ENCODE peak calls at places on chromosomes 5 and 9, in six cellular contexts. H, C, U, K, B and O are unnamed samples.

GRCh38 chr9:121700165-121700830 is 48.9 kb downstream of the DAB2IP start:
- DNase-seq in U (peak), H (peak), B (peak), C (peak), K (peak), O (peak)

GRCh38 chr5:177128551-177128976 is 5.0 kb upstream of the NSD1 start:
- DNase-seq in C (no peak), H (peak), B (no peak), K (peak), U (no peak), O (no peak)

GRCh38 chr5:158976035-158976434 is 123.7 kb downstream of the EBF1 start:
- DNase-seq in C (no peak), B (no peak), H (no peak), U (no peak), K (peak), O (peak)

GRCh38 chr5:84036842-84037241 is 316.2 kb upstream of the HAPLN1 start:
- DNase-seq in U (no peak), H (no peak), C (no peak), K (no peak), B (no peak), O (no peak)

GRCh38 chr5:11258001-11258400 is 497.0 kb upstream of the DAP start:
- DNase-seq in C (no peak), U (no peak), B (no peak), K (no peak), H (no peak), O (no peak)

GRCh38 chr5:20972419-20972925 is 984.5 kb upstream of the CDH18 start:
- DNase-seq in U (no peak), C (peak), H (no peak), K (peak), B (no peak), O (no peak)

GRCh38 chr5:127029513-127030258 is 672 bp downstream of the MARCHF3 start:
- DNase-seq in H (peak), C (peak), K (peak), B (peak), U (peak), O (peak)

GRCh38 chr9:70043689-70044449 is at the start of gene MAMDC2:
- DNase-seq in U (peak), C (peak), H (no peak), B (peak), K (peak), O (peak)

GRCh38 chr9:99294850-99295461 is 72.9 kb downstream of the SEC61B start:
- DNase-seq in C (no peak), B (no peak), U (no peak), K (no peak), H (no peak), O (peak)

GRCh38 chr5:142283304-142283703 is 41.5 kb downstream of the SPRY4 start:
- DNase-seq in H (no peak), U (no peak), B (no peak), K (peak), C (no peak), O (no peak)

GRCh38 chr9:79656127-79656526 is 84.4 kb downstream of the TLE4 start:
- DNase-seq in H (no peak), U (no peak), C (no peak), K (no peak), B (no peak), O (no peak)

GRCh38 chr5:80998590-80998979 is 38.4 kb downstream of the RASGRF2 start:
- DNase-seq in U (no peak), H (no peak), C (no peak), B (no peak), K (no peak), O (peak)

GRCh38 chr5:52893105-52893504 is 96.0 kb upstream of the ITGA2 start:
- DNase-seq in K (peak), U (no peak), B (no peak), H (no peak), C (no peak), O (peak)

GRCh38 chr9:133115604-133116345 is 5.3 kb downstream of the RALGDS start:
- DNase-seq in K (no peak), H (peak), B (no peak), C (no peak), U (no peak), O (no peak)

GRCh38 chr9:116933251-116933650 is 246.1 kb downstream of the TRIM32 start:
- DNase-seq in C (no peak), K (peak), U (no peak), B (no peak), H (no peak), O (no peak)

GRCh38 chr9:93064392-93065124 is 6.1 kb downstream of the SUSD3 start:
- DNase-seq in U (no peak), K (no peak), B (peak), C (no peak), H (peak), O (no peak)

GRCh38 chr5:156896545-156896944 is 46.5 kb downstream of the PPP1R2B start:
- DNase-seq in B (no peak), H (no peak), U (no peak), K (peak), C (no peak), O (no peak)

GRCh38 chr5:502325-503079 is 21.7 kb downstream of the SLC9A3 start:
- DNase-seq in C (no peak), H (no peak), K (no peak), U (no peak), B (no peak), O (no peak)

GRCh38 chr5:61159841-61160240 is 2.4 kb downstream of the SMIM15 start:
- DNase-seq in B (no peak), H (no peak), K (no peak), U (no peak), C (no peak), O (no peak)

GRCh38 chr9:10232352-10232930 is 380.4 kb downstream of the PTPRD start:
- DNase-seq in H (no peak), U (no peak), C (peak), K (peak), B (no peak), O (peak)

GRCh38 chr9:91207889-91208651 is 153.6 kb downstream of the AUH start:
- DNase-seq in H (peak), B (no peak), U (no peak), K (peak), C (no peak), O (peak)

GRCh38 chr9:92483896-92484545 is 1.7 kb upstream of the ASPN start:
- DNase-seq in C (no peak), B (no peak), K (peak), H (no peak), U (no peak), O (peak)

DNA sequence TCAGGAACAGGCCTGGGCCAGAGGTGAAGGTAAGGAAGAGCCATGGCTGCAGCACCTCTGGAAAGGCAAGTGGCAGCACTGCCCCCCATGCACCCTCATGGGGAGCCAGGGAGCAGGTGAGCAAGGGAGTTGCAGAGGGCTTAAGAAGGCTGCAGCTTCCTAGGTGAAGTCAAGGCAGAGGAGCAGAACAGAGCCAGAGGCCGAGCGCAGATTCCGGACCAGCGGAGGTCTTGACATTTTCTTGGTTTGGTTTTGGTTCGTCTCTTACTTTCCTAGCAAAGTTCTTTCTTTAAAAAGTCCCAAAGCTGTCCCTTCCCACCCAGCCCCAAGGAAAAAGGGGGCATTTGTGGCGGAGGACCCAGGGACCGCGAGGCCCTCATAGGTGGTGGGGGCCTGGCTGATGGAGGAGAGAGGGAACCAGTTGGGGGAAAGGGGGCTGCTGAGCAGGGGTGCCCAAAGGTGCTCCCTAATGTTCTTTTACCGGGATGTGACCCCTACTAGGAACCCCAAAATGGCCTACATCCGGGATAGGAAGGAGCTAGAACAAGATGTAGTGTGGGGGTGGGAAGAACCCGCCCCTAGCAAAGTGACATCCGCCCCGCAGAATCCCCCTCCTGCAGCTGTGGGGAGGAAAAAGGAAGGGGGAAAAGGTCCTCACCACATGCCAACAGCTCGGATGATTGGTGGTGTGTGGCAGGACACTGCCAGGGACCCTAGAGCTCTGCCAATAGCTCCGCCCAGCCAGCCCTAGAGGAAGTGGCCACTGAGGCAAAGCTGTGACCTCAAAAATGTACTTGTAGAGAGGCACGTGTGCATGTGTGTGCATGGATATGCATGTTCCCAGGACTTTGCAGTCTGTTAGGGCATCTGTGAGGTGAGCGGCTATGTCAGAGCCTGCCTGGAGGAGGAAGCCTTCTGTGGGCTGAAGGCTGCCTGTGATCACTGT is 914 bp upstream of the CD72 start:
- DNase-seq in C (no peak), K (no peak), U (no peak), B (peak), H (peak), O (peak)
- TF ChIP-seq CTCF in C (no peak), K (no peak), U (no peak), B (no peak), H (no peak), O (no peak)

GRCh38 chr5:138464388-138465287 is 641 bp upstream of the EGR1 start:
- DNase-seq in H (peak), K (peak), U (peak), C (peak), B (peak), O (peak)
- TF ChIP-seq CTCF in H (no peak), K (no peak), U (peak), C (no peak), B (peak), O (no peak)

GRCh38 chr5:178553517-178553916 is 36.7 kb downstream of the COL23A1 start:
- DNase-seq in H (no peak), C (no peak), B (no peak), K (no peak), U (no peak), O (no peak)

GRCh38 chr5:178554311-178554710 is 35.9 kb downstream of the COL23A1 start:
- DNase-seq in H (no peak), C (no peak), K (no peak), U (no peak), B (no peak), O (no peak)

GRCh38 chr5:178548751-178549150 is 41.4 kb downstream of the COL23A1 start:
- DNase-seq in C (no peak), B (no peak), K (peak), U (no peak), H (no peak), O (no peak)

GRCh38 chr5:178551059-178551458 is 39.1 kb downstream of the COL23A1 start:
- DNase-seq in C (no peak), H (peak), U (no peak), K (peak), B (no peak), O (peak)

GRCh38 chr5:178551468-178551867 is 38.7 kb downstream of the COL23A1 start:
- DNase-seq in C (no peak), B (no peak), U (no peak), H (no peak), K (no peak), O (no peak)
- TF ChIP-seq CTCF in C (no peak), B (no peak), U (peak), H (no peak), K (no peak), O (no peak)

GRCh38 chr5:173760461-173761181 is 127.5 kb upstream of the CPEB4 start:
- DNase-seq in C (no peak), B (no peak), H (no peak), K (no peak), U (no peak), O (no peak)

GRCh38 chr5:173758675-173759074 is 129.5 kb upstream of the CPEB4 start:
- DNase-seq in B (no peak), U (no peak), H (no peak), K (peak), C (no peak), O (no peak)

GRCh38 chr5:173757817-173758216 is 130.3 kb upstream of the CPEB4 start:
- DNase-seq in C (no peak), U (no peak), H (no peak), B (no peak), K (no peak), O (no peak)

GRCh38 chr5:173761182-173761521 is 127.0 kb upstream of the CPEB4 start:
- DNase-seq in U (no peak), H (no peak), B (no peak), K (no peak), C (no peak), O (no peak)

DNA sequence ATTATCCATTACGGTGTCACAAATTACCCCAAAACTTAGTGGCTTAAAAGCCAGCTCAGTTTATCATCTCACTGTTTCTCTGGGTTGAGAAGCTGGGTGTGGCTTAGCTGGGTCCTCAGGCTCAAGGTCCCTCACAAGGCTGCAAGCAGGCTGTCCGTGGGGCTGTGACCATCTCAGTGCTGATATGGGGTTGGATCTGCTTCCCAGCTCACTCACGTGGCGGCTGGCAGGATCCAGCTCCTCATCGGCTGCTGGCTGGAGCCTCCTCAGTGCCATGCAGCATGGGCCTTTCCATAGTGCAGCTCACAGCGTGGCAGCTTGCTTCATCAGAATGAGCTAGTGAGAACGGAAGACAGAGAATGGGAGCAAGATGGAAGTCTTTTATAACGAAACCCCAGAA is 128.5 kb upstream of the CPEB4 start:
- DNase-seq in H (no peak), C (no peak), B (no peak), K (no peak), U (no peak), O (no peak)
- TF ChIP-seq CTCF in H (no peak), C (no peak), B (no peak), K (no peak), U (no peak), O (no peak)

GRCh38 chr9:3161912-3162311 is 318.0 kb upstream of the PUM3 start:
- DNase-seq in H (no peak), K (no peak), B (no peak), C (no peak), U (no peak), O (no peak)
- TF ChIP-seq CTCF in H (no peak), K (no peak), B (no peak), C (no peak), U (no peak), O (no peak)

DNA sequence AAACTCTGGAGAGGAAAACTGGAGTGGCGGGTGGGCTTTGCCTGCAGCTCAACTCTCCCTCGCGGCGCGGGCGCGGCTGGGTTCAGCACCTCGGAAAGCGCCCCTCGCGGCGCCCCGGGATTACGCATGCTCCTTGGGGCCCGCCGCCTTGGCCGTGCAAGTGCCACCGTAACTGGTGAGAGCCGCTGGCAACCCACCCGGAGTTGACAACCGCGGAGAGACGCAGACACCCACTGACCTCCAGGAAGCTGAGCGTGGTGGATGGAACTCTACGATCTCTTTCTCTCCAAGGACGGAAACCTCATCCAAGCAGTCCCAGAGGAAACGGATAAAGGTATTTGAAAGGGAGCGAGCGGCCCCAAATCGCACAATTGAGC is 194 bp upstream of the RXFP3 start:
- DNase-seq in B (peak), K (peak), C (peak), H (peak), U (peak), O (peak)
- TF ChIP-seq CTCF in B (no peak), K (peak), C (no peak), H (no peak), U (peak), O (peak)